ENCODE peak calls at places on chromosomes 5 and 9, in five cellular contexts. D is Caco-2, X is uterus, Q is small intestine, A is stomach. S is an unnamed sample.

GRCh38 chr9:70285246-70285645 is 26.5 kb downstream of the SMC5 start:
- DNase-seq in X (peak), Q (no peak), A (no peak), D (no peak), S (no peak)

GRCh38 chr5:172521338-172521932 is 67.1 kb upstream of the SH3PXD2B start:
- DNase-seq in A (no peak), D (no peak), Q (no peak), X (no peak), S (no peak)

GRCh38 chr5:24042688-24043087 is 535.3 kb downstream of the PRDM9 start:
- DNase-seq in D (no peak), Q (no peak), A (no peak), X (no peak), S (no peak)

GRCh38 chr5:62506659-62507460 is 71.8 kb upstream of the LRRC70 start:
- DNase-seq in A (no peak), X (no peak), Q (no peak), D (no peak), S (no peak)

GRCh38 chr5:61082516-61083280 is 79.6 kb downstream of the SMIM15 start:
- DNase-seq in A (no peak), D (no peak), Q (no peak), X (no peak), S (no peak)

GRCh38 chr9:136840877-136841645 is 1.2 kb upstream of the AJM1 start:
- DNase-seq in X (no peak), A (peak), Q (peak), D (peak), S (no peak)

GRCh38 chr9:136501686-136502085 is 18.8 kb upstream of the SEC16A start:
- DNase-seq in A (no peak), Q (no peak), X (no peak), D (no peak), S (no peak)

GRCh38 chr9:133359420-133360175 is 3.2 kb downstream of the SURF2 start:
- DNase-seq in D (peak), X (no peak), Q (peak), A (no peak), S (no peak)

GRCh38 chr9:80066931-80067330 is 495.2 kb downstream of the TLE4 start:
- DNase-seq in D (no peak), Q (no peak), A (no peak), X (no peak), S (no peak)

GRCh38 chr5:172450861-172451695 is 3.2 kb downstream of the SH3PXD2B start:
- DNase-seq in A (no peak), X (peak), D (peak), Q (no peak), S (no peak)

GRCh38 chr9:125241863-125242739 is 958 bp upstream of the HSPA5 start:
- DNase-seq in A (peak), Q (peak), X (peak), D (no peak), S (peak)

DNA sequence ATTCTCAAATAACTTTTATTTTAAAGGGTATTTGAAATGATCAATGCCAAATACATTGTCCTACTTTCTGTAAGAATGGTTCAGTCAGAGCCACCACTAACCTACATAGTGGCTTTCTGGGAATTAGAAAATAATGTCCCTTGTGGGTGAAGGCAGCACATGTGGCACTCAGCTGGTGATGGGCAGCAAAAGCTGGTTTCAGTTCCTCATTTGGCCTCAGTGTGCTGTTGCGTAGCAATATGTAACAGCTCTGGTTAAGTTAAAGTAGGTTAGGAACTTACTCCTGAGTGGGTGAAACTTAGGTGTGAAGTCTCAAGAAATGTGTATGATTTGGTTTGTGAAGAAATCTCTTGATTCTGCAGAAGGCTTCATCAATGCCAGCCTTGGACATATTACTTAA is 99.6 kb upstream of the SPEF2 start:
- DNase-seq in A (no peak), Q (no peak), X (no peak), D (no peak), S (no peak)
- H3K4me3 ChIP-seq in A (no peak), Q (no peak), X (no peak), D (no peak), S (no peak)

DNA sequence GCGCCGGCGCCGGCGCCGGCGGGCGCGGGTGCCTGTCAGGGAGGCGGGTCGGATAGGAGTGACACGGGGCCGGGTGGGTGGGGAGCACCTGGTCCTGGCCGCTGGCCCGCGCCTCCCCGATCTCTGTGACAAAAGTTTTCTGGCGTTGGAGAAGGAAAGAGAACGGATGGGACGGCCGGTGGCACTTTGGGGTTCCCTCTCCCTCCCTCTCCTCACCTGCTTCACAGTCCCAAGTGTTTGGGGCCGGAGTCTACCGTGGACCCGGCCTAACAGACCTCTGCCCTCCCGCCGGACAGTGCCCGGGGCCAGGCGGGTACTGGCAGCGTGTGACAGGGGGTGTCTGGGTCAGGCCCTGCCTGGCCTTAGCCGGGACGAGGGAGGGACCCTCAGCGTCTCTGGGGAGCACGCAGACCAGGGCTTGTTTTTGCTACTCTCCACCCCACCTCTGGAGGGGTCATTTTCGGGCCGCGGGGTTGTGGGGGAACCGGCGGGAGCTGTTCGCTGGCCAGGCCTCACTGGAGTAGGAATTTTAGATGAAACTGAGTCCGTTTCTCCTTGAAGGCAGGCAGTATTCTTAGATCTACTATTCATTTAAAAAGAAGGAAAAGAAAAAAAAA is 1.7 kb downstream of the PRDM6 start:
- DNase-seq in D (no peak), Q (no peak), X (no peak), A (no peak), S (no peak)
- H3K4me3 ChIP-seq in D (peak), Q (peak), X (peak), A (peak), S (peak)

DNA sequence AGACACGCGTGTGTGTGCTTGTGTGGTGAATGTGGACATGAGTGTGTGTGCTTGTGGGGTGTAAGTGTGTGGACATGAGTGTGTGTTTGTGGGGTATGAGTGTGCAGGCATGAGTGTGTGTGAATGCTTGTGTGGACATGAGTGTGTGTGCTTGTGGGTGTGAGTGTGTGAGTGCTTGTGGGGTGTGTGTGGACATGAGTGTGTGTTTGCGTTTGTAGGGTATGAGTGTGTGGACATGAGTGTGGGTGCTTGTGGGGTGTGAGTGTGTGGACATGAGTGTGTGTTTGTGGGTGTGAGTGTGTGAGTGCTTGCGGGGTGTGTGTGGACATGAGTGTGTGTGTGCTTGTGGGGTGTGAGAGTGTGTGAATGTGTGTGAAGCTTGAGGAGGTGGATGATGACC is 29.8 kb upstream of the TIFAB start:
- DNase-seq in A (no peak), X (no peak), Q (no peak), D (no peak), S (peak)
- H3K4me3 ChIP-seq in A (no peak), X (no peak), Q (no peak), D (no peak), S (no peak)

DNA sequence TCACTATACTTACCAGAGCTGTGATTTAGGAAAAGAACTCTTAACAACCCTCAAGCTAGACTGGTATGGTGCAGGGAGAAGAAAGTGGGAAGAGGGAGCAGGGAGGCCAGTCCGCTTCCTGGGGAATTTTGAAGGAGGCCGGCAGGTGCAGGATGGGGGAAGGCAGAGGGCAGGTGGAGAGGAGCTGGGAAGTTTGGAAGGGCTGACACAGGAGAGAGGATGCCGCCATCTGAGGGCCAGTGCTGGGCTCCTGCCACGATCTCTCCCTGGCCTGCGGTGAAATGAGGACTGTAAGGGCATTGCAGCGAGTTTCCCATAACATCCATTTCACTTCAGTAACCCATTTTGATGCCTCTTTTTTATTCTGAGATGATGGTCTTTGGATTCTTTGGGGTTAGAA is 8.9 kb downstream of the DAB2IP start:
- DNase-seq in X (no peak), Q (no peak), D (no peak), A (no peak), S (no peak)
- H3K4me3 ChIP-seq in X (no peak), Q (no peak), D (no peak), A (no peak), S (no peak)

DNA sequence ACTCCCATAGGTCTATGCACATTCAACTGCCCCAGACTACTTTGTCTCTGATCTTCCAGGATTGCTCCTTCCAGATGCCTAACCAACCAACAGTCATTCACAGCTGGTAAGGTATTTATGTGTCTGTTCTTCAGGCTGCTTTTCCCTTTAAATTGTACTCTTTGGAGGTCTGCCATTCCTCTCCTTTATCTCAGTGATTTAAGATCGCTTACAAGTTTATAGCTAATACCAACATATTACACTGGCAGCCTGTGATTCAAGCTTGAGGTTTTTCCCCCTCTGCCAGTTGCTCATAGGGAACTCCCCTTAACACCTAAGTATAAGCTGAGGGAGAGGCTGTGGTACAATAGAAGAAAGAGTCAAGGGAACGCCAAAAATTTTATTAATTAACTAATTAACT is 711.7 kb upstream of the EDIL3 start:
- DNase-seq in D (no peak), X (no peak), Q (no peak), A (no peak), S (no peak)
- H3K4me3 ChIP-seq in D (no peak), X (no peak), Q (no peak), A (no peak), S (no peak)

GRCh38 chr5:142087920-142088679 is 20.5 kb upstream of the NDFIP1 start:
- DNase-seq in D (no peak), X (no peak), Q (no peak), A (no peak), S (no peak)
- H3K4me3 ChIP-seq in D (no peak), X (no peak), Q (no peak), A (no peak), S (no peak)

DNA sequence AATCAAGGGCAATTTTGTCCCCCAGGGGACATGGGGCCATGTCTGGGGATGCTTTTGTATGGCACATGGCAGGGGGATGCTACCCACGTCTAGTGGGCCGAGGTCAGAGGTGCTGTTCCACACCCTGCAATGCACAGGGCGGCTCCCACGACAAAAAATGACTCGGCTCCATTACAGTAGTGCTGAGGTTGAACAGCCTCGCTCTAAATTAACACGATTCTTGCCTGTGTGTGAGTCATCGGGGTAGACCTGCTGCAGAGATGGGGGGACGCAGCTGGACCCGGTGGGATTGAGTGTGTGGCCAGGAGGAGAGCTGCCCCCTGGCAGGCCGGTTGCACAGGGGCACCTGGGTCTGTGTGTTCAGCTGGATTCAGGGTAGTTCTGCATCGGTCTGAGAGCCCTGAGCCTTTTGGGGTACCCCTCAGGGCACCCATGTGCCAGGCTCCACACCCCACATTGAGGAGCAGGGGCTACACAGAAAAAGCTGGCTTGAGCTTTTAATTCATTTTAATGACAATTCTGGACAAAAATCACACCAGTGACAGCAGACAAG is 20.0 kb upstream of the COL5A1 start:
- DNase-seq in D (no peak), Q (no peak), X (peak), A (no peak), S (peak)
- H3K4me3 ChIP-seq in D (no peak), Q (no peak), X (no peak), A (no peak), S (no peak)

DNA sequence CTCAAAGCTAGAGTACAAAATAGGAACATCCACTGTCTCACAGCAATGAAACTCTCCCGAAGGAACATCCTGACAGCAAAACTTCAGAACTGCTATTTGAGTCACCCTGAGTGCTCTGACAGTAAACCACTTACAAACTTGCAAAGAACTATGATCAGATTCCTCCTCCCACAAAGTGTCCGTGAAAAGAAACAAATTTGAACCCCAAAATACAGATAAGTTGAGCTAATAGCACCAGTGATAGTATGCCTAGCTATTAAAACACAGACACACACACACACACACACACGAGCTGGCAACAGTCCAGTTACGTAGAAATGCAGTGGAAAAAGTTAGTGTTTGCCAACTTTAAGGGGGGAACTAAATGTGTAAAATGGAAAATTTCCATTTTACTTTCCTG is 3.1 kb upstream of the GLIS3 start:
- DNase-seq in X (no peak), A (no peak), Q (no peak), D (no peak), S (no peak)
- H3K4me3 ChIP-seq in X (no peak), A (no peak), Q (no peak), D (no peak), S (no peak)